ENCODE peak calls at places on chromosomes 13 and 19, in four cellular contexts. One of them, this sample, is unnamed.

GRCh38 chr19:10699650-10700335 is 1.4 kb upstream of the QTRT1 start:
- DNase-seq in SK-N-SH: peak; percentile 55
- DNase-seq in nephron progenitor cell: peak; percentile 64
- DNase-seq in fibroblast of pulmonary artery: peak; percentile 76
- DNase-seq in this sample: no peak

GRCh38 chr19:49502866-49503581 is 6.8 kb downstream of the RPS11 start:
- DNase-seq in SK-N-SH: peak; percentile 64
- DNase-seq in fibroblast of pulmonary artery: peak; percentile 95
- DNase-seq in nephron progenitor cell: no peak
- DNase-seq in this sample: no peak

GRCh38 chr19:54383330-54383729 is 18.6 kb upstream of the LAIR1 start:
- DNase-seq in nephron progenitor cell: no peak
- DNase-seq in fibroblast of pulmonary artery: no peak
- DNase-seq in SK-N-SH: no peak
- DNase-seq in this sample: no peak

GRCh38 chr19:36032251-36033104 is at the start of gene CLIP3:
- DNase-seq in nephron progenitor cell: peak; percentile 85
- DNase-seq in fibroblast of pulmonary artery: peak; percentile 74
- DNase-seq in SK-N-SH: peak; percentile 100
- DNase-seq in this sample: peak; percentile 60

GRCh38 chr19:50791594-50792245 is 1.5 kb downstream of the ACP4 start:
- DNase-seq in fibroblast of pulmonary artery: no peak
- DNase-seq in nephron progenitor cell: no peak
- DNase-seq in SK-N-SH: peak; percentile 53
- DNase-seq in this sample: no peak

GRCh38 chr13:30997697-30998547 is 65.5 kb downstream of the TEX26 start:
- DNase-seq in nephron progenitor cell: no peak
- DNase-seq in SK-N-SH: peak; percentile 55
- DNase-seq in fibroblast of pulmonary artery: no peak
- DNase-seq in this sample: no peak

GRCh38 chr19:40827386-40828247 is 22.6 kb downstream of the CYP2A6 start:
- DNase-seq in nephron progenitor cell: no peak
- DNase-seq in SK-N-SH: no peak
- DNase-seq in fibroblast of pulmonary artery: no peak
- DNase-seq in this sample: no peak

GRCh38 chr13:77986699-77987098 is 68.1 kb upstream of the EDNRB start:
- DNase-seq in SK-N-SH: no peak
- DNase-seq in nephron progenitor cell: no peak
- DNase-seq in fibroblast of pulmonary artery: no peak
- DNase-seq in this sample: no peak

GRCh38 chr19:51060973-51061372 is 3.9 kb downstream of the KLK13 start:
- DNase-seq in nephron progenitor cell: no peak
- DNase-seq in SK-N-SH: no peak
- DNase-seq in fibroblast of pulmonary artery: no peak
- DNase-seq in this sample: no peak

GRCh38 chr13:106958690-106959089 is 390.8 kb upstream of the ARGLU1 start:
- DNase-seq in fibroblast of pulmonary artery: no peak
- DNase-seq in nephron progenitor cell: no peak
- DNase-seq in SK-N-SH: no peak
- DNase-seq in this sample: no peak

GRCh38 chr19:32018014-32018413 is 327.4 kb upstream of the ZNF507 start:
- DNase-seq in SK-N-SH: no peak
- DNase-seq in fibroblast of pulmonary artery: no peak
- DNase-seq in nephron progenitor cell: no peak
- DNase-seq in this sample: no peak

GRCh38 chr19:4583961-4584669 is 24.6 kb upstream of the SEMA6B start:
- DNase-seq in fibroblast of pulmonary artery: peak; percentile 44
- DNase-seq in SK-N-SH: peak; percentile 87
- DNase-seq in nephron progenitor cell: peak; percentile 82
- DNase-seq in this sample: no peak

GRCh38 chr19:47607564-47608073 is 1.3 kb upstream of the BICRA start:
- DNase-seq in SK-N-SH: no peak
- DNase-seq in nephron progenitor cell: no peak
- DNase-seq in fibroblast of pulmonary artery: no peak
- DNase-seq in this sample: no peak

GRCh38 chr13:44969858-44970484 is 19.3 kb downstream of the NUFIP1 start:
- DNase-seq in fibroblast of pulmonary artery: peak; percentile 81
- DNase-seq in SK-N-SH: peak; percentile 53
- DNase-seq in nephron progenitor cell: peak; percentile 15
- DNase-seq in this sample: no peak

GRCh38 chr19:16628183-16628983 is at the start of gene MED26:
- DNase-seq in SK-N-SH: peak; percentile 100
- DNase-seq in nephron progenitor cell: peak; percentile 97
- DNase-seq in fibroblast of pulmonary artery: peak; percentile 93
- DNase-seq in this sample: peak; percentile 98

GRCh38 chr19:47633516-47633915 is 24.6 kb downstream of the BICRA start:
- DNase-seq in SK-N-SH: no peak
- DNase-seq in fibroblast of pulmonary artery: no peak
- DNase-seq in nephron progenitor cell: no peak
- DNase-seq in this sample: no peak

GRCh38 chr13:52830946-52831345 is 17.5 kb downstream of the PCDH8 start:
- DNase-seq in fibroblast of pulmonary artery: no peak
- DNase-seq in nephron progenitor cell: no peak
- DNase-seq in SK-N-SH: no peak
- DNase-seq in this sample: no peak

GRCh38 chr19:17795495-17795856 is 538 bp downstream of the B3GNT3 start:
- DNase-seq in nephron progenitor cell: no peak
- DNase-seq in fibroblast of pulmonary artery: no peak
- DNase-seq in SK-N-SH: no peak
- DNase-seq in this sample: no peak

GRCh38 chr19:17796838-17797168 is 1.9 kb downstream of the B3GNT3 start:
- DNase-seq in fibroblast of pulmonary artery: no peak
- DNase-seq in nephron progenitor cell: no peak
- DNase-seq in SK-N-SH: no peak
- DNase-seq in this sample: no peak

GRCh38 chr19:17796013-17796837 is 1.3 kb downstream of the B3GNT3 start:
- DNase-seq in fibroblast of pulmonary artery: no peak
- DNase-seq in nephron progenitor cell: no peak
- DNase-seq in SK-N-SH: no peak
- DNase-seq in this sample: peak; percentile 41

GRCh38 chr19:17794731-17795494 is at the start of gene B3GNT3:
- DNase-seq in SK-N-SH: no peak
- DNase-seq in nephron progenitor cell: peak; percentile 35
- DNase-seq in fibroblast of pulmonary artery: peak; percentile 39
- DNase-seq in this sample: peak; percentile 80

GRCh38 chr19:17794412-17794730 is 567 bp upstream of the B3GNT3 start:
- DNase-seq in fibroblast of pulmonary artery: no peak
- DNase-seq in nephron progenitor cell: no peak
- DNase-seq in SK-N-SH: no peak
- DNase-seq in this sample: no peak
- TF ChIP-seq CTCF in fibroblast of pulmonary artery: no peak
- TF ChIP-seq CTCF in nephron progenitor cell: no peak
- TF ChIP-seq CTCF in SK-N-SH: no peak
- TF ChIP-seq CTCF in this sample: no peak

GRCh38 chr13:70960841-70961443 is 852.7 kb upstream of the KLHL1 start:
- DNase-seq in fibroblast of pulmonary artery: peak; percentile 61
- DNase-seq in SK-N-SH: peak; percentile 23
- DNase-seq in nephron progenitor cell: no peak
- DNase-seq in this sample: no peak

GRCh38 chr13:70959376-70959775 is 851.1 kb upstream of the KLHL1 start:
- DNase-seq in SK-N-SH: no peak
- DNase-seq in nephron progenitor cell: no peak
- DNase-seq in fibroblast of pulmonary artery: no peak
- DNase-seq in this sample: no peak

GRCh38 chr13:70967564-70967963 is 859.3 kb upstream of the KLHL1 start:
- DNase-seq in nephron progenitor cell: no peak
- DNase-seq in fibroblast of pulmonary artery: no peak
- DNase-seq in SK-N-SH: no peak
- DNase-seq in this sample: no peak

DNA sequence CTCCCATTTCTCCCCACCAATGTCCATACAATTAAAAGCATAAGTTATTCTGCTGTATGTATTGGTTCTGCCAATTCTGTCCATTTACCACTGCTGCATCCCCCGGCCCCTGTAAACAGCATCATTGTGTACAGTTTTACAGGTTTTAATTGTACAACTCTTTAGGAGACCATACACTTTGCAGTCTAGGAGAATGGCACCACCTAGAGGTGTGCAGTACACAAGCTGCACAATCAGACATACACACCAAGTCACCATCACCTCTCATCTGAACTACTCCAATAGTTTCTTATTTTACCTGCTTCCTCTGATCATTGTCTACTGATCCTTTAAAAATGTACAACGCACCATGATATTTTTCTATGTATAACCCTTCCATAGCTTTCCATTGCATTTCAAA is 855.9 kb upstream of the KLHL1 start:
- DNase-seq in fibroblast of pulmonary artery: peak; percentile 13
- DNase-seq in SK-N-SH: no peak
- DNase-seq in nephron progenitor cell: no peak
- DNase-seq in this sample: no peak
- TF ChIP-seq CTCF in fibroblast of pulmonary artery: peak; percentile 33
- TF ChIP-seq CTCF in SK-N-SH: peak; percentile 53
- TF ChIP-seq CTCF in nephron progenitor cell: peak; percentile 30
- TF ChIP-seq CTCF in this sample: no peak

GRCh38 chr19:30785728-30786127 is 413.5 kb downstream of the ZNF536 start:
- DNase-seq in nephron progenitor cell: no peak
- DNase-seq in SK-N-SH: no peak
- DNase-seq in fibroblast of pulmonary artery: no peak
- DNase-seq in this sample: no peak
- TF ChIP-seq CTCF in nephron progenitor cell: no peak
- TF ChIP-seq CTCF in SK-N-SH: no peak
- TF ChIP-seq CTCF in fibroblast of pulmonary artery: no peak
- TF ChIP-seq CTCF in this sample: no peak

DNA sequence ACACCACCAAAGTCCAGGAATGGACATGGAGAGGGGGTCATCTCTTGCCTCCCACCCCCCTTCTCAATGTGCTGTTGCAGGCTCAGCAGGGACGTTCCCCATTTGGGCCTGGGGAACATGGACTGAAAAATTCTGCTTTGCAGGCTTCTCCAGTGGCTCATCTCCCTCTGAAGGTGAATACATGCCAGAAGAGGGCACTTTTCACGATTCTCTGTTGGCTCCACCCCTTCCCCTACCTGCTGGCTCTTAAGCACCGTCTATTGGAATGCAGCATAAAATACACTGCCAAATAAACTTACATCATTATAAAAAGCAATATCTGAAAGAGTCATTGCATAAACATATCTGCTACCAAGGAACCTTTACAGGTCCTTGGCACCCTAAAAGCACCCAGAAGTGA is 35.7 kb downstream of the NHLRC3 start:
- DNase-seq in SK-N-SH: no peak
- DNase-seq in fibroblast of pulmonary artery: no peak
- DNase-seq in nephron progenitor cell: no peak
- DNase-seq in this sample: no peak
- TF ChIP-seq CTCF in SK-N-SH: no peak
- TF ChIP-seq CTCF in fibroblast of pulmonary artery: no peak
- TF ChIP-seq CTCF in nephron progenitor cell: no peak
- TF ChIP-seq CTCF in this sample: no peak

DNA sequence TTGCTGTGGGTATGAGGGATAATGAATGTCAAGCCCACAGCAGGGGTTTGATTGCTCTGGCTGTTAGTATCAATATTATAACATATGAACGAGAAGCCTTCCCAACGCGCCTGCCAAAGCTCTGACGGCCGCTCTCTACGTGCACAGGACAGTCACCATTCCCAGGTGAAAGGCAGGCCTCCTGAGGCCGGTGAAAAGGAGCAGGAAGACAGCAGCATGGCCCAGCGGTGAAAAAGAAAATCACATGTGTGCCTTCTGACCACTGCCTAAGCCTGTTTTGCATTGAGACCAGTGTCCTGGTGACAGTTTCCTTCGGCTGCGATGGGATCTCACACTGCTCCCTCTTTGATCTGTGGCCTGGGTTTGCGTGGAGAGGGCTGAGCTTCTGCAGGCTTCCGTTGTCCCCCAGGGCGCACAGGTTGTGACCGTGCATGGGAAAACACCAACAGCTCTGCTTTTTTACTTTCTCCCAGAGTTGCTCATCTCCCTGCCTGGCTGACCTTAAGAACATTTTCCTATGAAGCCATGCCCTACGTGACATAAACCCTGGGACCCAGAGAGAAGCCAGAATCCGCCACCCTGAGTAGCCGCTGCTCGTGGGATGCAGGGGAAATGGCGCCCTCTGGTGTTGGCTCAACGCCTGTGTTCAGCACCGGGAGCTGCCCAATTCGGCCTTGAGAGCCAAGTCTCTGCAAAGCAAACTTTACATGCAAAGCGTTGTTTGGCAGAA is 112.0 kb upstream of the GPR12 start:
- DNase-seq in SK-N-SH: peak; percentile 74
- DNase-seq in fibroblast of pulmonary artery: peak; percentile 42
- DNase-seq in nephron progenitor cell: peak; percentile 88
- DNase-seq in this sample: peak; percentile 40
- TF ChIP-seq CTCF in SK-N-SH: peak; percentile 73
- TF ChIP-seq CTCF in fibroblast of pulmonary artery: peak; percentile 71
- TF ChIP-seq CTCF in nephron progenitor cell: peak; percentile 92
- TF ChIP-seq CTCF in this sample: peak; percentile 24

GRCh38 chr13:91046715-91047327 is 300.7 kb upstream of the MIR17HG start:
- DNase-seq in fibroblast of pulmonary artery: no peak
- DNase-seq in SK-N-SH: no peak
- DNase-seq in nephron progenitor cell: no peak
- DNase-seq in this sample: no peak

GRCh38 chr13:91042870-91043269 is 304.6 kb upstream of the MIR17HG start:
- DNase-seq in nephron progenitor cell: no peak
- DNase-seq in fibroblast of pulmonary artery: no peak
- DNase-seq in SK-N-SH: no peak
- DNase-seq in this sample: no peak

DNA sequence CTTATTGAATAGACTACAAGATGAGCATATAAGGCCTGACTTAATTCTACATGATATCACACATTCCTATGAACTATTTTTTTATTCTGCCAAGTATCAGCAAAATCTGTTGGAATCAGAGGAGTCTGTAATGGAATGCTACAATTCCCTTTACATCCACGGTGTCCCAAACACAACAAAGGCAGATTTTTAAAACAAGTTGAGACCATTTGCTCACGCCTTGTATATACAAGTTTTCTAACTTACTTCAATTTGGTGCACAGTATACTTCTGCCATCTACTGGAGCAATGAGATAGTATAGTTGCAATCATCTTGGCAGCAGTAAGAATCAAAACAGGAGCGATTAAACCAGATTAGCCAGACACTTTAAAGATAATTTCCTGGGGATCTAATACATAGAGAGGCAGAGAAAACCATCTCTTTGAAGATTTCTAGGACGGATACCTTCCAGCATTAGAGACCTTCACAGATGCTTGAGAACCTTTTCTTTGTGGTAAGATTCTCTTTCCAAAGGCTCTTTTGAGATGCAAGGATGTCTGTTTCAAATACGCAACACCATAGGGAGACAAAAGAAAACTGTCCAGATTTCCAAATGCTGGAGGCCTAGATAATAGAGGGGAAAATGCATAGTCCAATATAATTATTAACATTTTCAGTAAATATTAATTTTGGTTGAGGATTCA is 302.0 kb upstream of the MIR17HG start:
- DNase-seq in nephron progenitor cell: no peak
- DNase-seq in fibroblast of pulmonary artery: peak; percentile 14
- DNase-seq in SK-N-SH: peak; percentile 12
- DNase-seq in this sample: no peak
- TF ChIP-seq CTCF in nephron progenitor cell: peak; percentile 55
- TF ChIP-seq CTCF in fibroblast of pulmonary artery: peak; percentile 40
- TF ChIP-seq CTCF in SK-N-SH: peak; percentile 46
- TF ChIP-seq CTCF in this sample: no peak

GRCh38 chr19:1941146-1942077 is at the start of gene CSNK1G2:
- DNase-seq in nephron progenitor cell: peak; percentile 37
- DNase-seq in fibroblast of pulmonary artery: no peak
- DNase-seq in SK-N-SH: no peak
- DNase-seq in this sample: no peak
- TF ChIP-seq CTCF in nephron progenitor cell: no peak
- TF ChIP-seq CTCF in fibroblast of pulmonary artery: no peak
- TF ChIP-seq CTCF in SK-N-SH: no peak
- TF ChIP-seq CTCF in this sample: no peak

GRCh38 chr13:113742000-113742441 is 17.0 kb upstream of the TMEM255B start:
- DNase-seq in fibroblast of pulmonary artery: peak; percentile 41
- DNase-seq in nephron progenitor cell: peak; percentile 46
- DNase-seq in SK-N-SH: peak; percentile 82
- DNase-seq in this sample: peak; percentile 58
- TF ChIP-seq CTCF in fibroblast of pulmonary artery: peak; percentile 22
- TF ChIP-seq CTCF in nephron progenitor cell: peak; percentile 28
- TF ChIP-seq CTCF in SK-N-SH: peak; percentile 38
- TF ChIP-seq CTCF in this sample: no peak

GRCh38 chr19:1590641-1591397 is 1.8 kb downstream of the MBD3 start:
- DNase-seq in fibroblast of pulmonary artery: peak; percentile 26
- DNase-seq in nephron progenitor cell: no peak
- DNase-seq in SK-N-SH: peak; percentile 74
- DNase-seq in this sample: no peak
- TF ChIP-seq CTCF in fibroblast of pulmonary artery: peak; percentile 44
- TF ChIP-seq CTCF in nephron progenitor cell: no peak
- TF ChIP-seq CTCF in SK-N-SH: peak; percentile 36
- TF ChIP-seq CTCF in this sample: peak; percentile 25

This sample was measured in right lobe of liver.